ENCODE peak calls at places on chromosomes 4 and X, in ten cellular contexts. R is CD8-positive, alpha-beta memory T cell; Y is upper lobe of right lung; I is mammary epithelial cell; O is pancreas; D is GM12878; U is fibroblast of lung; H is PC-9; G is tibial artery; E is heart right ventricle. Z is an unnamed sample. For H3K4me1, the result is how much of the 10 kb centered on the place peaks cover.

GRCh38 chrX:81316163-81316562 is 114.3 kb downstream of the SH3BGRL start:
- DNase-seq in I (peak), Y (no peak), H (no peak), U (peak), D (no peak), R (no peak), O (no peak), E (no peak), G (no peak), Z (no peak)

GRCh38 chr4:132063829-132064228 is 1085.3 kb upstream of the PCDH10 start:
- DNase-seq in Y (no peak), D (no peak), I (no peak), G (no peak), H (no peak), U (peak), E (no peak), R (no peak), O (no peak), Z (no peak)

GRCh38 chr4:19850909-19851308 is 400.8 kb upstream of the SLIT2 start:
- DNase-seq in I (peak), U (peak), Y (no peak), G (no peak), R (no peak), E (no peak), O (no peak), D (no peak), H (peak), Z (no peak)

GRCh38 chr4:6250235-6250983 is 19.2 kb upstream of the WFS1 start:
- DNase-seq in G (no peak), E (peak), O (no peak), H (peak), I (peak), Y (no peak), D (peak), U (peak), R (no peak), Z (no peak)

GRCh38 chr4:140343303-140343702 is 30.1 kb upstream of the SCOC start:
- DNase-seq in H (peak), D (no peak), G (no peak), E (peak), O (peak), U (no peak), R (no peak), Y (peak), I (peak), Z (no peak)

GRCh38 chr4:180832086-180832485 is 1411.1 kb upstream of the TENM3 start:
- DNase-seq in E (no peak), G (no peak), I (no peak), R (no peak), D (no peak), O (no peak), Y (no peak), H (no peak), U (no peak), Z (no peak)

GRCh38 chrX:22032084-22032483 is at the start of gene PHEX:
- DNase-seq in H (no peak), E (no peak), U (no peak), D (no peak), G (no peak), R (no peak), O (no peak), I (no peak), Y (no peak), Z (no peak)

GRCh38 chr4:82900016-82900334 is 560 bp upstream of the THAP9 start:
- DNase-seq in Y (no peak), D (peak), R (no peak), O (no peak), H (no peak), I (no peak), U (peak), G (no peak), E (no peak), Z (no peak)

GRCh38 chr4:73897380-73898136 is 28.4 kb downstream of the CXCL1 start:
- DNase-seq in E (no peak), D (no peak), Y (no peak), R (no peak), G (no peak), U (peak), H (no peak), O (no peak), I (peak), Z (no peak)

GRCh38 chr4:70734168-70734954 is 12.6 kb downstream of the RUFY3 start:
- DNase-seq in I (peak), G (no peak), D (peak), H (peak), O (no peak), R (no peak), E (no peak), U (peak), Y (no peak), Z (no peak)

GRCh38 chr4:24846716-24847115 is 51.3 kb downstream of the SOD3 start:
- DNase-seq in R (no peak), O (no peak), D (no peak), G (no peak), U (no peak), I (no peak), Y (no peak), E (no peak), H (no peak), Z (no peak)

GRCh38 chr4:26263165-26263564 is 57.6 kb upstream of the RBPJ start:
- DNase-seq in Y (no peak), G (no peak), H (no peak), I (no peak), R (no peak), O (no peak), D (no peak), E (no peak), U (no peak), Z (no peak)

GRCh38 chr4:99507349-99507748 is 3.5 kb upstream of the C4orf17 start:
- DNase-seq in U (no peak), D (no peak), O (no peak), G (no peak), H (no peak), Y (no peak), R (no peak), E (no peak), I (no peak), Z (no peak)

GRCh38 chr4:109801895-109802319 is at the start of gene CFI:
- DNase-seq in R (no peak), H (no peak), G (no peak), E (no peak), Y (no peak), D (no peak), O (no peak), I (peak), U (peak), Z (no peak)

GRCh38 chr4:140567722-140568121 is 1.0 kb downstream of the UCP1 start:
- DNase-seq in O (no peak), H (no peak), G (no peak), D (no peak), U (peak), Y (no peak), E (no peak), R (no peak), I (no peak), Z (no peak)

GRCh38 chr4:147780137-147780777 is 48.4 kb downstream of the ARHGAP10 start:
- DNase-seq in Y (peak), U (no peak), O (no peak), I (peak), R (no peak), E (no peak), G (peak), D (peak), H (no peak), Z (no peak)

GRCh38 chr4:25457053-25457715 is 80.1 kb downstream of the ANAPC4 start:
- DNase-seq in R (no peak), I (no peak), Y (no peak), E (no peak), H (no peak), D (no peak), O (no peak), G (no peak), U (peak), Z (no peak)

GRCh38 chrX:3811331-3812311 is 98.2 kb upstream of the PRKX start:
- DNase-seq in G (no peak), Y (no peak), D (peak), O (no peak), E (peak), H (no peak), R (peak), I (peak), U (peak), Z (peak)

GRCh38 chrX:130625381-130625780 is 223.6 kb downstream of the RBMX2 start:
- DNase-seq in I (no peak), Y (no peak), E (no peak), O (no peak), U (peak), R (no peak), D (no peak), G (no peak), H (no peak), Z (no peak)

GRCh38 chrX:118872102-118872566 is 48.5 kb downstream of the ZCCHC12 start:
- DNase-seq in Y (no peak), D (no peak), E (peak), G (peak), R (no peak), H (no peak), I (peak), O (no peak), U (no peak), Z (peak)

GRCh38 chr4:151822331-151822730 is 61.5 kb upstream of the GATB start:
- DNase-seq in U (no peak), R (no peak), E (no peak), I (no peak), H (no peak), Y (no peak), G (no peak), O (no peak), D (no peak), Z (no peak)

GRCh38 chr4:176563591-176563990 is 229.1 kb downstream of the VEGFC start:
- DNase-seq in G (no peak), I (no peak), H (no peak), O (no peak), Y (no peak), R (no peak), D (no peak), E (no peak), U (no peak), Z (no peak)

GRCh38 chr4:87141428-87141827 is 79.0 kb downstream of the KLHL8 start:
- DNase-seq in H (no peak), G (no peak), D (no peak), Y (no peak), U (no peak), O (no peak), R (no peak), I (no peak), E (no peak), Z (no peak)

GRCh38 chrX:55335296-55335695 is 70.6 kb upstream of the PAGE3 start:
- DNase-seq in I (no peak), R (no peak), Y (no peak), H (no peak), O (no peak), E (no peak), U (no peak), D (no peak), G (no peak), Z (no peak)

GRCh38 chr4:2388430-2389182 is 29.8 kb downstream of the ZFYVE28 start:
- DNase-seq in O (no peak), G (no peak), E (no peak), R (no peak), D (no peak), I (no peak), H (no peak), Y (no peak), U (no peak), Z (no peak)

GRCh38 chr4:159175989-159176375 is 73.1 kb downstream of the RAPGEF2 start:
- DNase-seq in G (no peak), E (no peak), R (no peak), H (no peak), D (no peak), U (no peak), O (no peak), Y (no peak), I (no peak), Z (no peak)
- H3K4me1 ChIP-seq in G (under half), E (half or more), R (under half), H (under half), D (half or more), U (under half), O (under half), Y (half or more), I (under half), Z (under half)

GRCh38 chr4:76197971-76198410 is 15.6 kb downstream of the SCARB2 start:
- DNase-seq in D (no peak), R (no peak), U (peak), G (peak), H (no peak), E (no peak), I (peak), O (no peak), Y (peak), Z (peak)
- H3K4me1 ChIP-seq in D (half or more), R (under half), U (under half), G (under half), H (under half), E (half or more), I (half or more), O (half or more), Y (half or more), Z (under half)

GRCh38 chr4:78910612-78911011 is 28.6 kb downstream of the PAQR3 start:
- DNase-seq in G (no peak), R (no peak), E (no peak), I (no peak), U (no peak), Y (no peak), H (no peak), D (no peak), O (no peak), Z (no peak)
- H3K4me1 ChIP-seq in G (under half), R (under half), E (under half), I (under half), U (under half), Y (under half), H (under half), D (under half), O (under half), Z (under half)

GRCh38 chr4:174383783-174384182 is 100.1 kb downstream of the CEP44 start:
- DNase-seq in D (no peak), E (no peak), G (no peak), H (no peak), Y (no peak), O (no peak), U (no peak), I (no peak), R (no peak), Z (no peak)
- H3K4me1 ChIP-seq in D (under half), E (under half), G (under half), H (under half), Y (under half), O (under half), U (under half), I (under half), R (under half), Z (under half)

GRCh38 chrX:154714925-154715324 is 36.0 kb downstream of the GAB3 start:
- DNase-seq in Y (no peak), O (no peak), R (no peak), U (no peak), I (no peak), D (no peak), H (peak), G (no peak), E (peak), Z (no peak)
- H3K4me1 ChIP-seq in Y (under half), O (under half), R (half or more), U (under half), I (under half), D (under half), H (under half), G (under half), E (under half), Z (under half)

GRCh38 chr4:766559-767283 is 59.2 kb downstream of the CPLX1 start:
- DNase-seq in U (no peak), D (no peak), I (no peak), G (no peak), O (peak), H (no peak), Y (no peak), E (no peak), R (no peak), Z (no peak)
- H3K4me1 ChIP-seq in U (under half), D (under half), I (under half), G (under half), O (under half), H (under half), Y (under half), E (under half), R (under half), Z (under half)

Z was measured in breast epithelium.